ENCODE peak calls at places on chromosomes 5 and 9, in eight cellular contexts. Z, L, R, H, J, I, Q and A are unnamed samples.

GRCh38 chr5:159003045-159004030 is 96.4 kb downstream of the EBF1 start:
- DNase-seq in R (peak; percentile 51), J (no peak), I (no peak), Q (no peak), Z (peak; percentile 77), L (no peak), H (no peak), A (no peak)

GRCh38 chr9:82991684-82992083 is 71.3 kb downstream of the RASEF start:
- DNase-seq in L (no peak), R (no peak), Z (no peak), J (no peak), H (no peak), Q (no peak), I (no peak), A (no peak)

GRCh38 chr9:32526042-32526706 is at the start of gene RIGI:
- DNase-seq in H (peak; percentile 90), Z (peak; percentile 87), Q (peak; percentile 79), I (peak; percentile 96), R (peak; percentile 93), J (peak; percentile 90), L (peak; percentile 96), A (peak; percentile 96)

GRCh38 chr9:9483175-9483574 is 1129.6 kb downstream of the PTPRD start:
- DNase-seq in R (no peak), I (no peak), Z (no peak), J (no peak), L (no peak), Q (no peak), H (no peak), A (no peak)

GRCh38 chr5:56501949-56502557 is 268.9 kb upstream of the ANKRD55 start:
- DNase-seq in L (no peak), I (no peak), J (no peak), Q (peak; percentile 69), H (no peak), R (peak; percentile 67), Z (no peak), A (no peak)

GRCh38 chr5:87912419-87912818 is 356.2 kb downstream of the TMEM161B start:
- DNase-seq in L (no peak), I (no peak), J (no peak), Z (peak; percentile 87), H (no peak), R (peak; percentile 37), Q (no peak), A (no peak)

GRCh38 chr9:70587143-70587710 is 172.8 kb upstream of the KLF9 start:
- DNase-seq in I (peak; percentile 8), J (no peak), Q (no peak), L (no peak), Z (no peak), H (no peak), R (peak; percentile 93), A (no peak)

GRCh38 chr5:346229-346935 is 24.9 kb downstream of the AHRR start:
- DNase-seq in H (no peak), L (peak; percentile 14), Z (no peak), R (no peak), J (no peak), Q (no peak), I (no peak), A (no peak)

GRCh38 chr9:94875300-94876063 is 149.0 kb downstream of the AOPEP start:
- DNase-seq in I (peak; percentile 33), J (no peak), R (no peak), Z (no peak), H (no peak), Q (peak; percentile 89), L (no peak), A (no peak)
- H3K27ac ChIP-seq in I (peak overlapping the region; percentile 93), J (no peak overlapping the region), R (no peak overlapping the region), Z (no peak overlapping the region), H (no peak overlapping the region), Q (peak overlapping the region; percentile 79), L (no peak overlapping the region), A (no peak overlapping the region)

GRCh38 chr5:132260714-132261615 is 3.5 kb downstream of the PDLIM4 start:
- DNase-seq in Q (no peak), I (peak; percentile 79), L (peak; percentile 60), H (peak; percentile 88), R (peak; percentile 98), J (no peak), Z (peak; percentile 80), A (peak; percentile 82)

GRCh38 chr5:132261881-132262845 is 4.7 kb downstream of the PDLIM4 start:
- DNase-seq in Q (no peak), I (no peak), R (no peak), H (peak; percentile 62), Z (no peak), J (no peak), L (peak; percentile 14), A (no peak)

GRCh38 chr5:132259061-132259851 is 1.8 kb downstream of the PDLIM4 start:
- DNase-seq in I (peak; percentile 20), J (no peak), H (peak; percentile 84), L (peak; percentile 24), Q (no peak), Z (no peak), R (peak; percentile 94), A (peak; percentile 94)

GRCh38 chr5:132258102-132259060 is 885 bp downstream of the PDLIM4 start:
- DNase-seq in I (no peak), R (peak; percentile 68), H (peak; percentile 73), Z (peak; percentile 14), L (peak; percentile 19), J (no peak), Q (no peak), A (peak; percentile 62)

GRCh38 chr5:132260051-132260450 is 2.6 kb downstream of the PDLIM4 start:
- DNase-seq in Q (no peak), J (no peak), H (peak; percentile 76), Z (peak; percentile 49), L (peak; percentile 21), I (peak; percentile 18), R (peak; percentile 82), A (no peak)
- H3K4me1 ChIP-seq in Q (no peaks in the 10 kb centered on the region), J (no peaks in the 10 kb centered on the region), H (peaks cover 41% of the 10 kb centered on the region), Z (peaks cover 60% of the 10 kb centered on the region), L (peaks cover 12% of the 10 kb centered on the region), I (peaks cover 32% of the 10 kb centered on the region), R (peaks cover 49% of the 10 kb centered on the region), A (peaks cover 44% of the 10 kb centered on the region)

GRCh38 chr9:124384210-124384609 is 31.0 kb downstream of the PSMB7 start:
- DNase-seq in L (no peak), R (no peak), I (no peak), Z (no peak), H (no peak), J (no peak), Q (no peak), A (no peak)

GRCh38 chr9:124384849-124385248 is 30.4 kb downstream of the PSMB7 start:
- DNase-seq in Q (no peak), H (no peak), R (no peak), J (no peak), L (no peak), Z (no peak), I (no peak), A (no peak)

GRCh38 chr9:124385623-124386022 is 29.6 kb downstream of the PSMB7 start:
- DNase-seq in L (no peak), I (no peak), H (no peak), Z (no peak), J (no peak), R (no peak), Q (no peak), A (no peak)

GRCh38 chr9:124388275-124389048 is 26.8 kb downstream of the PSMB7 start:
- DNase-seq in H (no peak), R (no peak), I (no peak), J (no peak), L (no peak), Z (no peak), Q (no peak), A (no peak)

GRCh38 chr9:124386201-124386600 is 29.0 kb downstream of the PSMB7 start:
- DNase-seq in J (no peak), Q (no peak), R (no peak), Z (no peak), H (no peak), L (no peak), I (no peak), A (no peak)
- H3K27ac ChIP-seq in J (no peak overlapping the region), Q (no peak overlapping the region), R (no peak overlapping the region), Z (no peak overlapping the region), H (no peak overlapping the region), L (no peak overlapping the region), I (no peak overlapping the region), A (no peak overlapping the region)

GRCh38 chr9:126155756-126156664 is 170.6 kb upstream of the MVB12B start:
- DNase-seq in R (no peak), I (no peak), L (no peak), H (no peak), J (no peak), Z (no peak), Q (no peak), A (no peak)
- H3K4me1 ChIP-seq in R (no peaks in the 10 kb centered on the region), I (no peaks in the 10 kb centered on the region), L (peaks cover 9% of the 10 kb centered on the region), H (no peaks in the 10 kb centered on the region), J (no peaks in the 10 kb centered on the region), Z (no peaks in the 10 kb centered on the region), Q (no peaks in the 10 kb centered on the region), A (no peaks in the 10 kb centered on the region)

DNA sequence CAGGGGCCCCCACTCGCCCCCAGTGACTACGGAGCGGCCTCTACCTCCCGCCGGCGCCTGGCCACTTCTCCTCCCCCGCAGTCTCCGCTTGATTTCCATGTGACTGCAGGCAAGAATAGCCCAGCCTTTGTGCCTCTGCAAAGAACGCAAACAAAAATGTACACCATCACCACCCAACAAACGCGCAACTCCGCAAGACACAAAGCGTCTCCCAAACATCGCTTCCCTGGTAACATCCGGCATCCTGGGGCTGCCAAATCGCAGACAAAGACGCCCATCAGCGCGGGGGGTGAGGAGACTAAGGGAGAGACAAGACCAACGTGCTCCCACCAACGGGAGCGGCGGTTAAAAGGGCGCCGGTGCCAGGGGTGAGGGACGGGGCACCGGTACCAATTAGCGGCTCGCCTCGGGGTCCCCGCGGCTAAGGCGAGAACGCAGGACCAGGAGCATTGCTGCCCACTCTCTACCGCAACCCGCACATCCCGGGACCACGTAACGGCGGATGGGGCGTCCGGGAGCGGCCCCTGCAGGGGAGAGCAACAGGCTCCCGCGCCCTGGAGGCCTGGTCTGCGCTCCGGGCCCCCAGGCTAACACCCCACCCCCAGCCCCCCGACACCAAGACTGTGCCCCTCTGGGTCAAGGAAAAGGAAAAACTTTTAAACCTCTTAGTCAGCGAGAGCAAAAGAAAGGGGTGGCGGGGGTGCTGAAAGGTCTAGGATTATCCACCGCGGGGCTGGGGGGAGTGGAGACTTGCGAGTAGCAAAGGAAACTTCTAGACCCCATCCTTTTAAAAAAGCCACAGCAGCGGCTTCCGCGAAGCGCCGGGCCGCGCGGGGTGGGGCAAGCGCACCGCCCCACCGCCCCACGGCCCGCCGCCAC is 885 bp downstream of the MPDZ start:
- DNase-seq in R (peak; percentile 83), I (peak; percentile 47), Z (peak; percentile 14), J (no peak), Q (no peak), L (peak; percentile 28), H (peak; percentile 59), A (peak; percentile 75)
- H3K27ac ChIP-seq in R (peak overlapping the region; percentile 90), I (peak overlapping the region; percentile 90), Z (no peak overlapping the region), J (no peak overlapping the region), Q (no peak overlapping the region), L (peak overlapping the region; percentile 82), H (peak overlapping the region; percentile 27), A (peak overlapping the region; percentile 76)

DNA sequence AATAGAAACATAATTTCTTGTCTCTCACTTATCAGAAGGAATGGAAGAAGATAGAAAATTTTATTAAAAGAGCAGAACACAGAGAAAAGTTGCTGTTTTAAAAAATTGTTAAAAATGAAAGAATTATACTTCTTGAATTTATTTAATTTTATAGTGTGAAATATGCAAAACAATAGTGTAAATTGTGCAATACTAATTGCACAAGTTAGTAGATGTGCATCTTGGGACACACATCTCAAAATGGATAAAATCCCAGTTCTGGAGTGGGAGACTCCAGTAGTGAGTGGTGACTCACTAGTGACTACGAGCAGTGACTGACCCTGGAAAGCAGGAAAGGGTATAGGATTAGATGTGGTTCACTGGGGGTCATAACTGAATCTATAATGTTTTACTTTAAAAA is 223.2 kb downstream of the MSX2 start:
- DNase-seq in L (no peak), Z (no peak), H (no peak), R (no peak), J (no peak), I (no peak), Q (no peak), A (no peak)
- H3K4me1 ChIP-seq in L (no peaks in the 10 kb centered on the region), Z (no peaks in the 10 kb centered on the region), H (no peaks in the 10 kb centered on the region), R (no peaks in the 10 kb centered on the region), J (no peaks in the 10 kb centered on the region), I (no peaks in the 10 kb centered on the region), Q (no peaks in the 10 kb centered on the region), A (no peaks in the 10 kb centered on the region)

GRCh38 chr9:77999231-77999631 is 32.4 kb downstream of the GNAQ start:
- DNase-seq in H (no peak), I (no peak), J (no peak), Q (no peak), Z (no peak), R (peak; percentile 63), L (no peak), A (no peak)
- H3K27ac ChIP-seq in H (no peak overlapping the region), I (peak overlapping the region; percentile 11), J (no peak overlapping the region), Q (no peak overlapping the region), Z (no peak overlapping the region), R (no peak overlapping the region), L (peak overlapping the region; percentile 14), A (no peak overlapping the region)